ENCODE peak calls at places on chromosomes 13 and 19, in four cellular contexts. J is adrenal gland, P is ascending aorta, Q is heart left ventricle. K is an unnamed sample.

GRCh38 chr19:51093510-51094345 is 11.0 kb upstream of the KLK14 start:
- DNase-seq in J (no peak), P (no peak), Q (no peak), K (no peak)

GRCh38 chr19:3618144-3618810 is 8.3 kb downstream of the CACTIN start:
- DNase-seq in J (peak; percentile 81), P (peak; percentile 86), Q (peak; percentile 86), K (peak; percentile 61)

GRCh38 chr13:51380269-51380668 is 40.8 kb downstream of the SERPINE3 start:
- DNase-seq in J (no peak), P (no peak), Q (no peak), K (no peak)

GRCh38 chr13:43787998-43788397 is 1.2 kb upstream of the ENOX1 start:
- DNase-seq in J (no peak), P (no peak), Q (no peak), K (no peak)

GRCh38 chr13:111280666-111281577 is 39.5 kb upstream of the TEX29 start:
- DNase-seq in J (no peak), P (peak; percentile 63), Q (no peak), K (no peak)

GRCh38 chr19:6238643-6239281 is 41.0 kb downstream of the MLLT1 start:
- DNase-seq in J (no peak), P (no peak), Q (peak; percentile 85), K (peak; percentile 29)

GRCh38 chr13:60012503-60012902 is 151.2 kb downstream of the DIAPH3 start:
- DNase-seq in J (no peak), P (no peak), Q (no peak), K (no peak)

GRCh38 chr19:49342291-49342721 is 7.1 kb downstream of the CD37 start:
- DNase-seq in J (no peak), P (peak; percentile 49), Q (no peak), K (no peak)

GRCh38 chr13:90770334-90770733 is 577.2 kb upstream of the MIR17HG start:
- DNase-seq in J (no peak), P (no peak), Q (no peak), K (no peak)

GRCh38 chr19:33470040-33470330 is 51.6 kb downstream of the PEPD start:
- DNase-seq in J (no peak), P (no peak), Q (no peak), K (no peak)

GRCh38 chr19:10912619-10913018 is 15.8 kb downstream of the YIPF2 start:
- DNase-seq in J (no peak), P (no peak), Q (no peak), K (no peak)

GRCh38 chr19:48713864-48714755 is 5.4 kb downstream of the MAMSTR start:
- DNase-seq in J (peak; percentile 100), P (peak; percentile 99), Q (peak; percentile 100), K (peak; percentile 97)

GRCh38 chr13:112169941-112170822 is 103.2 kb downstream of the SOX1 start:
- DNase-seq in J (no peak), P (no peak), Q (no peak), K (no peak)

GRCh38 chr19:43525836-43526771 is 897 bp downstream of the ETHE1 start:
- DNase-seq in J (peak; percentile 30), P (no peak), Q (no peak), K (no peak)

GRCh38 chr13:44136693-44137268 is 236.8 kb upstream of the SERP2 start:
- DNase-seq in J (no peak), P (no peak), Q (no peak), K (no peak)

GRCh38 chr19:17329768-17330545 is 4.7 kb downstream of the ANO8 start:
- DNase-seq in J (no peak), P (no peak), Q (no peak), K (no peak)

GRCh38 chr19:22784051-22784450 is at the start of gene ZNF99:
- DNase-seq in J (peak; percentile 52), P (peak; percentile 73), Q (peak; percentile 75), K (peak; percentile 19)

GRCh38 chr13:80362488-80362887 is 21.6 kb upstream of the SPRY2 start:
- DNase-seq in J (no peak), P (no peak), Q (no peak), K (no peak)

GRCh38 chr19:48879025-48879572 is 6.9 kb downstream of the PPP1R15A start:
- DNase-seq in J (no peak), P (no peak), Q (no peak), K (no peak)

GRCh38 chr13:113297370-113297871 is 382 bp downstream of the LAMP1 start:
- DNase-seq in J (peak; percentile 41), P (peak; percentile 66), Q (no peak), K (no peak)

GRCh38 chr13:96617528-96617927 is 376.7 kb downstream of the OXGR1 start:
- DNase-seq in J (no peak), P (no peak), Q (no peak), K (no peak)

GRCh38 chr19:15479391-15480345 is at the start of gene PGLYRP2:
- DNase-seq in J (no peak), P (no peak), Q (no peak), K (no peak)

GRCh38 chr19:18776288-18776594 is 14.9 kb downstream of the COMP start:
- DNase-seq in J (peak; percentile 31), P (no peak), Q (no peak), K (no peak)

GRCh38 chr19:12913871-12914690 is 5.0 kb downstream of the SYCE2 start:
- DNase-seq in J (peak; percentile 36), P (no peak), Q (no peak), K (no peak)

GRCh38 chr13:26971990-26972888 is 199.4 kb downstream of the USP12 start:
- DNase-seq in J (no peak), P (no peak), Q (peak; percentile 34), K (no peak)

GRCh38 chr13:41458939-41459753 is 1.8 kb downstream of the RGCC start:
- DNase-seq in J (peak; percentile 22), P (no peak), Q (no peak), K (no peak)

GRCh38 chr13:56332671-56333070 is 808.0 kb upstream of the PRR20A start:
- DNase-seq in J (no peak), P (no peak), Q (no peak), K (no peak)

GRCh38 chr13:56338421-56338820 is 802.3 kb upstream of the PRR20A start:
- DNase-seq in J (no peak), P (no peak), Q (no peak), K (no peak)

DNA sequence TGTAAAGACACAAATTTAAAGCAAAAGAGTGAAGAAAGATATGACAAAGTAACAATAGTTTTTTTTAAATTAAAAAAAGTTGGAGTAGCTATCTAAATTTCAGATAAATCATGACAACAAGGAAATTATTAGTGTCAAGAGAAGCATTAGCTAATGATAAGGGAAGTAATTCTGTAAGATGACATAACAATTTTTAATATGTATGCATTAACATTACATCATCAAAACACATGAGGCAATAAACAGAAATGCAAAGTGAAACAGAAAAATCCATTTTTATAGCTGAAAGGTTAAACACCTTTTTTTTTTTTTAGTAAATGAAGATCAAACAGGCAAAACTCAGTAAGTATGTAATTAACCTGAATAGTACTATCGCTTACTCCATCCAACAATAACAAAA is 804.9 kb upstream of the PRR20A start:
- DNase-seq in J (no peak), P (no peak), Q (no peak), K (no peak)
- H3K36me3 ChIP-seq in J (no peaks in the 10 kb centered on the region), P (no peaks in the 10 kb centered on the region), Q (no peaks in the 10 kb centered on the region), K (no peaks in the 10 kb centered on the region)

GRCh38 chr13:30000373-30000770 is 150.0 kb upstream of the UBL3 start:
- DNase-seq in J (no peak), P (no peak), Q (no peak), K (no peak)

GRCh38 chr13:30004204-30004603 is 153.8 kb upstream of the UBL3 start:
- DNase-seq in J (peak; percentile 4), P (no peak), Q (no peak), K (no peak)

GRCh38 chr13:29996316-29996715 is 145.9 kb upstream of the UBL3 start:
- DNase-seq in J (no peak), P (no peak), Q (no peak), K (no peak)

GRCh38 chr13:30002577-30002976 is 152.2 kb upstream of the UBL3 start:
- DNase-seq in J (no peak), P (no peak), Q (no peak), K (no peak)

GRCh38 chr13:29999492-30000372 is 149.3 kb upstream of the UBL3 start:
- DNase-seq in J (no peak), P (no peak), Q (no peak), K (no peak)
- H3K36me3 ChIP-seq in J (no peaks in the 10 kb centered on the region), P (no peaks in the 10 kb centered on the region), Q (no peaks in the 10 kb centered on the region), K (no peaks in the 10 kb centered on the region)

GRCh38 chr13:81658598-81659370 is 1317.9 kb upstream of the SPRY2 start:
- DNase-seq in J (no peak), P (no peak), Q (no peak), K (no peak)
- H3K36me3 ChIP-seq in J (no peaks in the 10 kb centered on the region), P (no peaks in the 10 kb centered on the region), Q (no peaks in the 10 kb centered on the region), K (no peaks in the 10 kb centered on the region)

DNA sequence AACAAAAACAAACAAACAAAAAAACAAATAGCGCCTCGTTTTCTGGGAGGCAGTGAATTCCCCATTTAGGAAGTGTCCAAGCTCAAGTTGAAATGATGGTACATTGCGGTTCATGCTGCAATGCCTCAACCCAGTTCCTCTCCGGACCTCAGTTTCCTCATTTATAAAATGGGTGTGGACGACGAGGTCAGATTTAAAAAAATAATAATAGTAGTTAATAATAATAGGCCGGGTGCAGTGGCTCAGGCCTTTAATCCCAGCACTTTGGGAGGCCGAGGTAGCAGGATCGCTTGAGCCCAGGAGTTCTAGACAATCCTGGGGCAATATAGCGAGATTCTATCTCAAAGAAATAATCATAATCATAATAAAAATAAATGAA is 15.5 kb upstream of the ERCC1 start:
- DNase-seq in J (no peak), P (no peak), Q (no peak), K (no peak)
- H3K36me3 ChIP-seq in J (no peaks in the 10 kb centered on the region), P (no peaks in the 10 kb centered on the region), Q (no peaks in the 10 kb centered on the region), K (no peaks in the 10 kb centered on the region)

GRCh38 chr19:1364070-1364719 is 19.5 kb upstream of the NDUFS7 start:
- DNase-seq in J (no peak), P (no peak), Q (no peak), K (no peak)

GRCh38 chr19:1363599-1363998 is 20.1 kb upstream of the NDUFS7 start:
- DNase-seq in J (no peak), P (no peak), Q (no peak), K (no peak)

GRCh38 chr19:1366899-1367870 is 16.5 kb upstream of the NDUFS7 start:
- DNase-seq in J (no peak), P (no peak), Q (no peak), K (no peak)

GRCh38 chr19:1365306-1365963 is 18.3 kb upstream of the NDUFS7 start:
- DNase-seq in J (no peak), P (no peak), Q (no peak), K (no peak)

GRCh38 chr19:1365964-1366695 is 17.6 kb upstream of the NDUFS7 start:
- DNase-seq in J (no peak), P (no peak), Q (no peak), K (no peak)
- H3K36me3 ChIP-seq in J (peaks cover 78% of the 10 kb centered on the region), P (peaks cover 86% of the 10 kb centered on the region), Q (peaks cover 2% of the 10 kb centered on the region), K (peaks cover 7% of the 10 kb centered on the region)

GRCh38 chr19:41298327-41298964 is 11.5 kb upstream of the CCDC97 start:
- DNase-seq in J (peak; percentile 75), P (peak; percentile 89), Q (peak; percentile 91), K (peak; percentile 46)
- H3K36me3 ChIP-seq in J (peaks cover 73% of the 10 kb centered on the region), P (peaks cover 80% of the 10 kb centered on the region), Q (peaks cover 7% of the 10 kb centered on the region), K (peaks cover 82% of the 10 kb centered on the region)

K was measured in tibial nerve.